ENCODE peak calls at places on chromosomes 3 and 15, in ten cellular contexts. One of them, this sample, is unnamed.

GRCh38 chr15:71853543-71853942 is 43.2 kb downstream of the NR2E3 start:
- DNase-seq in WTC11: no peak
- DNase-seq in left ventricle myocardium inferior: no peak
- DNase-seq in fibroblast of pulmonary artery: no peak
- DNase-seq in suprapubic skin: no peak
- DNase-seq in fibroblast of the aortic adventitia: no peak
- DNase-seq in fibroblast of mammary gland: no peak
- DNase-seq in AG09319: no peak
- DNase-seq in lung: no peak
- DNase-seq in psoas muscle: no peak
- DNase-seq in this sample: no peak

GRCh38 chr3:64166584-64167155 is 58.6 kb downstream of the PRICKLE2 start:
- DNase-seq in left ventricle myocardium inferior: no peak
- DNase-seq in suprapubic skin: no peak
- DNase-seq in WTC11: peak; percentile 31
- DNase-seq in AG09319: no peak
- DNase-seq in fibroblast of the aortic adventitia: peak; percentile 94
- DNase-seq in psoas muscle: no peak
- DNase-seq in fibroblast of pulmonary artery: peak; percentile 44
- DNase-seq in lung: no peak
- DNase-seq in fibroblast of mammary gland: no peak
- DNase-seq in this sample: no peak

GRCh38 chr3:172673210-172673679 is 37.6 kb downstream of the NCEH1 start:
- DNase-seq in fibroblast of pulmonary artery: peak; percentile 83
- DNase-seq in fibroblast of mammary gland: peak; percentile 84
- DNase-seq in lung: peak; percentile 80
- DNase-seq in suprapubic skin: no peak
- DNase-seq in left ventricle myocardium inferior: peak; percentile 54
- DNase-seq in AG09319: peak; percentile 22
- DNase-seq in fibroblast of the aortic adventitia: peak; percentile 80
- DNase-seq in psoas muscle: peak; percentile 62
- DNase-seq in WTC11: peak; percentile 83
- DNase-seq in this sample: no peak

GRCh38 chr15:64930019-64930652 is 18.4 kb downstream of the ANKDD1A start:
- DNase-seq in fibroblast of mammary gland: no peak
- DNase-seq in lung: no peak
- DNase-seq in fibroblast of pulmonary artery: no peak
- DNase-seq in left ventricle myocardium inferior: no peak
- DNase-seq in suprapubic skin: no peak
- DNase-seq in psoas muscle: no peak
- DNase-seq in AG09319: no peak
- DNase-seq in WTC11: no peak
- DNase-seq in fibroblast of the aortic adventitia: no peak
- DNase-seq in this sample: no peak

GRCh38 chr15:33182278-33182905 is 12.1 kb downstream of the FMN1 start:
- DNase-seq in lung: no peak
- DNase-seq in psoas muscle: no peak
- DNase-seq in fibroblast of mammary gland: no peak
- DNase-seq in fibroblast of the aortic adventitia: no peak
- DNase-seq in WTC11: no peak
- DNase-seq in AG09319: no peak
- DNase-seq in suprapubic skin: no peak
- DNase-seq in left ventricle myocardium inferior: no peak
- DNase-seq in fibroblast of pulmonary artery: no peak
- DNase-seq in this sample: no peak

GRCh38 chr3:151976211-151977050 is 103.0 kb downstream of the SUCNR1 start:
- DNase-seq in psoas muscle: no peak
- DNase-seq in fibroblast of the aortic adventitia: peak; percentile 86
- DNase-seq in fibroblast of mammary gland: peak; percentile 98
- DNase-seq in suprapubic skin: no peak
- DNase-seq in WTC11: no peak
- DNase-seq in fibroblast of pulmonary artery: peak; percentile 88
- DNase-seq in left ventricle myocardium inferior: no peak
- DNase-seq in AG09319: peak; percentile 71
- DNase-seq in lung: no peak
- DNase-seq in this sample: no peak

GRCh38 chr3:183018416-183019192 is 38.3 kb upstream of the DCUN1D1 start:
- DNase-seq in lung: no peak
- DNase-seq in WTC11: no peak
- DNase-seq in fibroblast of the aortic adventitia: no peak
- DNase-seq in fibroblast of mammary gland: no peak
- DNase-seq in fibroblast of pulmonary artery: no peak
- DNase-seq in AG09319: no peak
- DNase-seq in left ventricle myocardium inferior: no peak
- DNase-seq in suprapubic skin: no peak
- DNase-seq in psoas muscle: no peak
- DNase-seq in this sample: no peak

GRCh38 chr15:89814112-89814742 is 425 bp downstream of the ANPEP start:
- DNase-seq in left ventricle myocardium inferior: peak; percentile 30
- DNase-seq in WTC11: no peak
- DNase-seq in fibroblast of the aortic adventitia: no peak
- DNase-seq in AG09319: no peak
- DNase-seq in lung: no peak
- DNase-seq in fibroblast of pulmonary artery: no peak
- DNase-seq in psoas muscle: no peak
- DNase-seq in suprapubic skin: no peak
- DNase-seq in fibroblast of mammary gland: no peak
- DNase-seq in this sample: no peak

GRCh38 chr3:187551419-187551818 is 118.8 kb downstream of the SST start:
- DNase-seq in fibroblast of pulmonary artery: no peak
- DNase-seq in suprapubic skin: no peak
- DNase-seq in WTC11: no peak
- DNase-seq in lung: no peak
- DNase-seq in AG09319: no peak
- DNase-seq in fibroblast of mammary gland: peak; percentile 30
- DNase-seq in fibroblast of the aortic adventitia: no peak
- DNase-seq in left ventricle myocardium inferior: no peak
- DNase-seq in psoas muscle: no peak
- DNase-seq in this sample: no peak

GRCh38 chr15:28929200-28929599 is 43.4 kb downstream of the APBA2 start:
- DNase-seq in fibroblast of mammary gland: no peak
- DNase-seq in WTC11: no peak
- DNase-seq in AG09319: no peak
- DNase-seq in psoas muscle: no peak
- DNase-seq in fibroblast of the aortic adventitia: no peak
- DNase-seq in lung: no peak
- DNase-seq in suprapubic skin: no peak
- DNase-seq in fibroblast of pulmonary artery: no peak
- DNase-seq in left ventricle myocardium inferior: no peak
- DNase-seq in this sample: no peak

GRCh38 chr3:192303235-192303634 is 424.1 kb downstream of the FGF12 start:
- DNase-seq in fibroblast of the aortic adventitia: no peak
- DNase-seq in psoas muscle: no peak
- DNase-seq in WTC11: no peak
- DNase-seq in fibroblast of pulmonary artery: no peak
- DNase-seq in suprapubic skin: no peak
- DNase-seq in left ventricle myocardium inferior: no peak
- DNase-seq in AG09319: no peak
- DNase-seq in fibroblast of mammary gland: no peak
- DNase-seq in lung: no peak
- DNase-seq in this sample: no peak

GRCh38 chr15:74815121-74815933 is 2.7 kb downstream of the LMAN1L start:
- DNase-seq in lung: no peak
- DNase-seq in left ventricle myocardium inferior: peak; percentile 69
- DNase-seq in AG09319: no peak
- DNase-seq in fibroblast of the aortic adventitia: no peak
- DNase-seq in fibroblast of mammary gland: no peak
- DNase-seq in suprapubic skin: no peak
- DNase-seq in psoas muscle: no peak
- DNase-seq in WTC11: no peak
- DNase-seq in fibroblast of pulmonary artery: no peak
- DNase-seq in this sample: no peak

GRCh38 chr3:14590594-14590993 is 50.5 kb upstream of the GRIP2 start:
- DNase-seq in suprapubic skin: no peak
- DNase-seq in WTC11: no peak
- DNase-seq in fibroblast of mammary gland: no peak
- DNase-seq in fibroblast of the aortic adventitia: no peak
- DNase-seq in psoas muscle: no peak
- DNase-seq in AG09319: no peak
- DNase-seq in left ventricle myocardium inferior: no peak
- DNase-seq in fibroblast of pulmonary artery: no peak
- DNase-seq in lung: no peak
- DNase-seq in this sample: no peak

GRCh38 chr15:55630921-55631320 is 42.8 kb upstream of the PYGO1 start:
- DNase-seq in fibroblast of pulmonary artery: no peak
- DNase-seq in left ventricle myocardium inferior: no peak
- DNase-seq in suprapubic skin: no peak
- DNase-seq in WTC11: no peak
- DNase-seq in psoas muscle: peak; percentile 29
- DNase-seq in lung: no peak
- DNase-seq in fibroblast of mammary gland: peak; percentile 12
- DNase-seq in fibroblast of the aortic adventitia: no peak
- DNase-seq in AG09319: no peak
- DNase-seq in this sample: no peak

GRCh38 chr15:55628369-55628730 is 40.2 kb upstream of the PYGO1 start:
- DNase-seq in fibroblast of mammary gland: no peak
- DNase-seq in left ventricle myocardium inferior: no peak
- DNase-seq in psoas muscle: no peak
- DNase-seq in fibroblast of the aortic adventitia: peak; percentile 5
- DNase-seq in fibroblast of pulmonary artery: no peak
- DNase-seq in suprapubic skin: no peak
- DNase-seq in WTC11: no peak
- DNase-seq in lung: no peak
- DNase-seq in AG09319: peak; percentile 15
- DNase-seq in this sample: no peak

GRCh38 chr15:55632434-55632833 is 44.3 kb upstream of the PYGO1 start:
- DNase-seq in AG09319: no peak
- DNase-seq in fibroblast of pulmonary artery: no peak
- DNase-seq in psoas muscle: no peak
- DNase-seq in left ventricle myocardium inferior: no peak
- DNase-seq in fibroblast of the aortic adventitia: no peak
- DNase-seq in WTC11: no peak
- DNase-seq in lung: no peak
- DNase-seq in fibroblast of mammary gland: no peak
- DNase-seq in suprapubic skin: no peak
- DNase-seq in this sample: no peak

GRCh38 chr15:55633731-55634130 is 45.6 kb upstream of the PYGO1 start:
- DNase-seq in AG09319: no peak
- DNase-seq in WTC11: no peak
- DNase-seq in fibroblast of pulmonary artery: no peak
- DNase-seq in fibroblast of the aortic adventitia: no peak
- DNase-seq in left ventricle myocardium inferior: no peak
- DNase-seq in fibroblast of mammary gland: no peak
- DNase-seq in psoas muscle: no peak
- DNase-seq in lung: no peak
- DNase-seq in suprapubic skin: no peak
- DNase-seq in this sample: no peak

DNA sequence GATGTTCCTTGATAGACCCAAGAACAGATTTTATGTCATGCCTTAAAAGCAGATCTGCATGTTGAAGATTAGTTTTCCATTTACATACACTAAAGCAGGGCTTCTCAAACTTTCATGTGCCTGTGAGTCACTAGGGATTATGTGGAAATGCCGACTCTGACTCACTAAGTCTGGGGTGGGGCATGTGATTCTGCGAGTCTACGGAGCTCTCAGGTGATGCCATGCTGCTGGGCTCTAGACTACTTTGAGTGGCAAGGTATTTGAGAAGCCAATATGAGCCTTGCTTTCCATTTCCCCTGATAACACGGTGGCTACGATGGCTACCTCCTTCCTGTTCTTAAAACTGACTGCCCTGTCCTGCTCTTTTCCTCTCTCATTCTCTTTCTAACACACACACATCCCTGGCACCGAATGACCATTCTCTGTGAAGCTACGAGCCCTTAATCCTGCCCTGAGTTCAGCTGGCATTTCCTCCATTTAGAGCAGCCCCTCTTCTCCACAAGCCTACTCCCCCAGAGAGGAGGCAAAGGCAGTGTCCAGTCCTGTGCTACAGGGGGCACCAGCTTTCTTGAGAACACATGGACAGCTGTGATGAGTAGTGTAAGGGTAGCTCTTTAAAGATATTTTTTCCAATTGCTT is 39.7 kb upstream of the PYGO1 start:
- DNase-seq in left ventricle myocardium inferior: no peak
- DNase-seq in suprapubic skin: peak; percentile 67
- DNase-seq in psoas muscle: peak; percentile 22
- DNase-seq in WTC11: peak; percentile 25
- DNase-seq in lung: peak; percentile 53
- DNase-seq in AG09319: peak; percentile 52
- DNase-seq in fibroblast of pulmonary artery: peak; percentile 90
- DNase-seq in fibroblast of mammary gland: peak; percentile 96
- DNase-seq in fibroblast of the aortic adventitia: peak; percentile 90
- DNase-seq in this sample: no peak
- TF ChIP-seq CTCF in left ventricle myocardium inferior: no peak
- TF ChIP-seq CTCF in suprapubic skin: no peak
- TF ChIP-seq CTCF in psoas muscle: no peak
- TF ChIP-seq CTCF in WTC11: no peak
- TF ChIP-seq CTCF in lung: no peak
- TF ChIP-seq CTCF in AG09319: peak; percentile 18
- TF ChIP-seq CTCF in fibroblast of pulmonary artery: peak; percentile 2
- TF ChIP-seq CTCF in fibroblast of mammary gland: no peak
- TF ChIP-seq CTCF in fibroblast of the aortic adventitia: peak; percentile 7
- TF ChIP-seq CTCF in this sample: no peak

GRCh38 chr15:79185199-79185598 is 94.6 kb upstream of the RASGRF1 start:
- DNase-seq in fibroblast of pulmonary artery: no peak
- DNase-seq in WTC11: peak; percentile 78
- DNase-seq in fibroblast of the aortic adventitia: no peak
- DNase-seq in fibroblast of mammary gland: no peak
- DNase-seq in lung: no peak
- DNase-seq in left ventricle myocardium inferior: no peak
- DNase-seq in AG09319: no peak
- DNase-seq in suprapubic skin: no peak
- DNase-seq in psoas muscle: no peak
- DNase-seq in this sample: no peak
- TF ChIP-seq CTCF in fibroblast of pulmonary artery: peak; percentile 13
- TF ChIP-seq CTCF in WTC11: no peak
- TF ChIP-seq CTCF in fibroblast of the aortic adventitia: peak; percentile 18
- TF ChIP-seq CTCF in fibroblast of mammary gland: peak; percentile 32
- TF ChIP-seq CTCF in lung: no peak
- TF ChIP-seq CTCF in left ventricle myocardium inferior: no peak
- TF ChIP-seq CTCF in AG09319: peak; percentile 14
- TF ChIP-seq CTCF in suprapubic skin: no peak
- TF ChIP-seq CTCF in psoas muscle: no peak
- TF ChIP-seq CTCF in this sample: no peak

GRCh38 chr3:171453175-171453868 is 6.9 kb downstream of the TNIK start:
- DNase-seq in WTC11: peak; percentile 78
- DNase-seq in fibroblast of mammary gland: peak; percentile 2
- DNase-seq in left ventricle myocardium inferior: no peak
- DNase-seq in fibroblast of pulmonary artery: peak; percentile 18
- DNase-seq in AG09319: no peak
- DNase-seq in fibroblast of the aortic adventitia: no peak
- DNase-seq in lung: no peak
- DNase-seq in psoas muscle: no peak
- DNase-seq in suprapubic skin: no peak
- DNase-seq in this sample: no peak
- TF ChIP-seq CTCF in WTC11: peak; percentile 76
- TF ChIP-seq CTCF in fibroblast of mammary gland: no peak
- TF ChIP-seq CTCF in left ventricle myocardium inferior: peak; percentile 16
- TF ChIP-seq CTCF in fibroblast of pulmonary artery: peak; percentile 27
- TF ChIP-seq CTCF in AG09319: peak; percentile 13
- TF ChIP-seq CTCF in fibroblast of the aortic adventitia: peak; percentile 5
- TF ChIP-seq CTCF in lung: no peak
- TF ChIP-seq CTCF in psoas muscle: peak; percentile 7
- TF ChIP-seq CTCF in suprapubic skin: no peak
- TF ChIP-seq CTCF in this sample: peak; percentile 50

DNA sequence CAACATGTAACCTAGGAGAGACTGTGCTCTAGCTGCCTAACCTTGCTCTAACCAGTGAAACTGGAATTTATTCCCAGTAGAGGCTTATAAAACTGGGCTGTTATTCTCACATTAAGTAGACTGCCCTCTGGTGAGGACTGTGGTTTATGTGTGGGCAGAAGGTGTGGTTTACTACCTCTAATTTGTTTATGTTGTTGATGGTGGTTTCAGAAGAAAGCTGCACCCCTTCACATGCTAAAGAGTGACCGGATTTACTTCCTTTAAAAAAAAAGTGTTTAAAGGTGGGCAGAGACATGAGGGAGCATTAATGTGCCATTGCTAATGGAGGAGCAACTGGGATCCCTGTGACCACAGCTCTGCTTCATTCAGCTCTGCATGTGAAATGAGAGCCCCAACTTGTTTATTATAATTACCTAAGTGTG is 273.2 kb downstream of the MECOM start:
- DNase-seq in suprapubic skin: no peak
- DNase-seq in fibroblast of the aortic adventitia: peak; percentile 49
- DNase-seq in WTC11: no peak
- DNase-seq in lung: no peak
- DNase-seq in psoas muscle: no peak
- DNase-seq in fibroblast of mammary gland: no peak
- DNase-seq in fibroblast of pulmonary artery: peak; percentile 58
- DNase-seq in AG09319: no peak
- DNase-seq in left ventricle myocardium inferior: no peak
- DNase-seq in this sample: no peak
- TF ChIP-seq CTCF in suprapubic skin: no peak
- TF ChIP-seq CTCF in fibroblast of the aortic adventitia: peak; percentile 37
- TF ChIP-seq CTCF in WTC11: no peak
- TF ChIP-seq CTCF in lung: no peak
- TF ChIP-seq CTCF in psoas muscle: no peak
- TF ChIP-seq CTCF in fibroblast of mammary gland: no peak
- TF ChIP-seq CTCF in fibroblast of pulmonary artery: peak; percentile 46
- TF ChIP-seq CTCF in AG09319: no peak
- TF ChIP-seq CTCF in left ventricle myocardium inferior: no peak
- TF ChIP-seq CTCF in this sample: peak; percentile 15

This sample was measured in progenitor cell of endocrine pancreas.